ENCODE peak calls at places on chromosomes 3 and 15, in nine cellular contexts. Z, C, W, G, B, I, A, X and N are unnamed samples.
A peak's percentile ranks its signal among the peaks of the same experiment; 100 is the strongest.

GRCh38 chr15:89972085-89972484 is 29.0 kb upstream of the ZNF710 start:
- DNase-seq in Z (no peak), C (no peak), W (no peak), G (no peak), B (no peak), I (no peak), A (no peak), X (no peak), N (no peak)

GRCh38 chr3:158713094-158713499 is 19.2 kb downstream of the RARRES1 start:
- DNase-seq in Z (peak; percentile 93), C (peak; percentile 79), W (peak; percentile 92), G (no peak), B (no peak), I (no peak), A (peak; percentile 53), X (no peak), N (no peak)

GRCh38 chr3:37492468-37492867 is 318.1 kb upstream of the LRRFIP2 start:
- DNase-seq in Z (no peak), C (no peak), W (no peak), G (no peak), B (no peak), I (no peak), A (no peak), X (no peak), N (no peak)

GRCh38 chr15:101773496-101774100 is 29.7 kb upstream of the OR4F6 start:
- DNase-seq in Z (no peak), C (no peak), W (no peak), G (no peak), B (no peak), I (peak; percentile 71), A (peak; percentile 56), X (no peak), N (no peak)

GRCh38 chr15:66647358-66647757 is 54.7 kb upstream of the SMAD6 start:
- DNase-seq in Z (peak; percentile 66), C (no peak), W (peak; percentile 71), G (no peak), B (no peak), I (no peak), A (no peak), X (no peak), N (no peak)

GRCh38 chr3:189276481-189277190 is 104.9 kb downstream of the TPRG1 start:
- DNase-seq in Z (peak; percentile 87), C (peak; percentile 88), W (peak; percentile 94), G (no peak), B (no peak), I (no peak), A (no peak), X (peak; percentile 72), N (no peak)

GRCh38 chr3:9098716-9099675 is 135.7 kb upstream of the RAD18 start:
- DNase-seq in Z (no peak), C (no peak), W (no peak), G (no peak), B (no peak), I (no peak), A (no peak), X (no peak), N (no peak)

GRCh38 chr15:78037328-78037727 is 40.2 kb downstream of the TBC1D2B start:
- DNase-seq in Z (no peak), C (no peak), W (no peak), G (no peak), B (no peak), I (no peak), A (no peak), X (no peak), N (no peak)

GRCh38 chr15:32844118-32844711 is 126.4 kb downstream of the GREM1 start:
- DNase-seq in Z (peak; percentile 70), C (peak; percentile 65), W (peak; percentile 68), G (peak; percentile 33), B (no peak), I (peak; percentile 60), A (no peak), X (peak; percentile 30), N (no peak)

GRCh38 chr3:118628704-118629341 is 405.8 kb downstream of the IGSF11 start:
- DNase-seq in Z (peak; percentile 57), C (peak; percentile 57), W (peak; percentile 57), G (peak; percentile 56), B (no peak), I (peak; percentile 92), A (peak; percentile 45), X (peak; percentile 5), N (peak; percentile 61)

GRCh38 chr15:81054236-81054635 is 53.5 kb downstream of the TLNRD1 start:
- DNase-seq in Z (peak; percentile 58), C (peak; percentile 78), W (peak; percentile 33), G (no peak), B (no peak), I (no peak), A (no peak), X (peak; percentile 82), N (no peak)

GRCh38 chr15:64837502-64837901 is 4.2 kb upstream of the PLEKHO2 start:
- DNase-seq in Z (no peak), C (no peak), W (no peak), G (no peak), B (no peak), I (no peak), A (no peak), X (no peak), N (no peak)

GRCh38 chr3:127654374-127654773 is 18.4 kb upstream of the ABTB1 start:
- DNase-seq in Z (no peak), C (no peak), W (no peak), G (no peak), B (no peak), I (no peak), A (no peak), X (no peak), N (no peak)
- TF ChIP-seq CTCF in Z (no peak), C (no peak), W (no peak), G (no peak), B (no peak), I (no peak), A (no peak), X (no peak), N (no peak)

GRCh38 chr3:98705212-98705611 is 57.9 kb upstream of the ST3GAL6 start:
- DNase-seq in Z (no peak), C (no peak), W (no peak), G (no peak), B (no peak), I (no peak), A (no peak), X (no peak), N (no peak)

GRCh38 chr3:98701276-98701675 is 61.9 kb upstream of the ST3GAL6 start:
- DNase-seq in Z (no peak), C (no peak), W (no peak), G (no peak), B (no peak), I (no peak), A (no peak), X (no peak), N (no peak)

GRCh38 chr3:98702166-98702565 is 61.0 kb upstream of the ST3GAL6 start:
- DNase-seq in Z (no peak), C (no peak), W (no peak), G (no peak), B (no peak), I (no peak), A (no peak), X (peak; percentile 45), N (no peak)

GRCh38 chr3:98709433-98709832 is 53.7 kb upstream of the ST3GAL6 start:
- DNase-seq in Z (no peak), C (no peak), W (no peak), G (no peak), B (no peak), I (no peak), A (no peak), X (no peak), N (no peak)

DNA sequence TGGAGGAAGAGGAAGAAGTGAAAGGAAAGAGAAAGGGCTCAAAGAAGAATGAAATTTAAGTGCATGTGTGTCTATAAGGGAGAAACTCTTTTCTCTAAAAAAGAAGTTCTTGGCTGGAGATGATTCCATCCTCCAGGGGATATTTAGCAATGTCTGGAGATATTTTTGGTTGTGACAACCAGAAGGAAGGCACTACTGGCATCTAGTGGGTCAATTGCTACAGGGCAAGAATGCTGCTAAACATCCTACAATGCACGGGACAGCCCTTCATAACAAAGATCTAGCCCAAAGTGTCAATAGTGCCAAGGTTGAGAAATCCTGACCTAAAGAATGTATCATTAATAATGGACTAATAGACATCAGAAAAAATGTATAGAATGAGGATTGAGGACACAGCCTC is 57.4 kb upstream of the ST3GAL6 start:
- DNase-seq in Z (peak; percentile 45), C (no peak), W (no peak), G (no peak), B (no peak), I (no peak), A (no peak), X (peak; percentile 60), N (no peak)
- TF ChIP-seq CTCF in Z (peak; percentile 64), C (peak; percentile 7), W (peak; percentile 18), G (no peak), B (no peak), I (peak; percentile 33), A (no peak), X (peak; percentile 70), N (no peak)

GRCh38 chr3:44861412-44862220 is at the start of gene TMEM42:
- DNase-seq in Z (peak; percentile 96), C (peak; percentile 93), W (peak; percentile 96), G (peak; percentile 97), B (peak; percentile 72), I (peak; percentile 97), A (peak; percentile 93), X (peak; percentile 80), N (peak; percentile 87)
- TF ChIP-seq CTCF in Z (peak; percentile 13), C (peak; percentile 45), W (peak; percentile 44), G (peak; percentile 18), B (no peak), I (peak; percentile 64), A (no peak), X (no peak), N (peak; percentile 47)

GRCh38 chr3:59138966-59139365 is 89.1 kb upstream of the CFAP20DC start:
- DNase-seq in Z (no peak), C (no peak), W (no peak), G (no peak), B (no peak), I (no peak), A (no peak), X (no peak), N (no peak)

GRCh38 chr3:59131016-59131771 is 81.4 kb upstream of the CFAP20DC start:
- DNase-seq in Z (no peak), C (no peak), W (no peak), G (no peak), B (no peak), I (no peak), A (no peak), X (no peak), N (no peak)

GRCh38 chr3:59133350-59133749 is 83.5 kb upstream of the CFAP20DC start:
- DNase-seq in Z (no peak), C (peak; percentile 36), W (no peak), G (no peak), B (no peak), I (no peak), A (no peak), X (peak; percentile 15), N (no peak)

GRCh38 chr3:59135091-59135490 is 85.3 kb upstream of the CFAP20DC start:
- DNase-seq in Z (no peak), C (no peak), W (no peak), G (no peak), B (no peak), I (no peak), A (no peak), X (no peak), N (no peak)
- TF ChIP-seq CTCF in Z (no peak), C (no peak), W (no peak), G (no peak), B (no peak), I (no peak), A (no peak), X (no peak), N (no peak)